ENCODE peak calls at places on chromosomes 4 and X, in six cellular contexts. Q is body of pancreas, D is HuH-7, K is fibroblast of lung, R is H7, U is AG04449. T is an unnamed sample.
A peak's percentile ranks its signal among the peaks of the same experiment; 100 is the strongest.

GRCh38 chr4:125303058-125303457 is 11.7 kb upstream of the FAT4 start:
- DNase-seq in Q (no peak), D (no peak), K (no peak), R (no peak), U (no peak), T (no peak)

GRCh38 chr4:175418511-175418910 is 393.6 kb downstream of the GPM6A start:
- DNase-seq in Q (no peak), D (no peak), K (no peak), R (no peak), U (no peak), T (no peak)

GRCh38 chr4:184362338-184362737 is 112.0 kb downstream of the IRF2 start:
- DNase-seq in Q (no peak), D (no peak), K (no peak), R (no peak), U (no peak), T (no peak)

GRCh38 chr4:168711197-168712120 is 214.6 kb downstream of the PALLD start:
- DNase-seq in Q (no peak), D (no peak), K (peak; percentile 57), R (no peak), U (no peak), T (no peak)

GRCh38 chrX:104370089-104370488 is 115.4 kb upstream of the ESX1 start:
- DNase-seq in Q (no peak), D (peak; percentile 10), K (no peak), R (peak; percentile 38), U (no peak), T (peak; percentile 56)

GRCh38 chr4:110268790-110269189 is 70.4 kb upstream of the ELOVL6 start:
- DNase-seq in Q (no peak), D (no peak), K (no peak), R (no peak), U (no peak), T (no peak)

GRCh38 chrX:45344597-45344996 is 143.9 kb upstream of the DIPK2B start:
- DNase-seq in Q (no peak), D (no peak), K (peak; percentile 75), R (no peak), U (peak; percentile 50), T (no peak)

GRCh38 chr4:128177376-128177959 is 110.1 kb downstream of the PGRMC2 start:
- DNase-seq in Q (no peak), D (no peak), K (no peak), R (no peak), U (no peak), T (no peak)

GRCh38 chrX:108019382-108019857 is 25.4 kb upstream of the VSIG1 start:
- DNase-seq in Q (no peak), D (no peak), K (no peak), R (no peak), U (no peak), T (no peak)

GRCh38 chr4:75605928-75606327 is 24.4 kb downstream of the CDKL2 start:
- DNase-seq in Q (no peak), D (no peak), K (no peak), R (no peak), U (no peak), T (no peak)

GRCh38 chr4:83631066-83631465 is 95.2 kb downstream of the GPAT3 start:
- DNase-seq in Q (no peak), D (no peak), K (peak; percentile 68), R (no peak), U (no peak), T (no peak)

GRCh38 chr4:146095091-146095690 is 80.3 kb upstream of the LSM6 start:
- DNase-seq in Q (peak; percentile 30), D (peak; percentile 18), K (peak; percentile 79), R (peak; percentile 25), U (no peak), T (peak; percentile 31)

GRCh38 chr4:86957214-86957613 is 22.4 kb downstream of the AFF1 start:
- DNase-seq in Q (no peak), D (no peak), K (peak; percentile 45), R (no peak), U (no peak), T (no peak)

GRCh38 chrX:2848806-2849420 is 20.2 kb downstream of the GYG2 start:
- DNase-seq in Q (no peak), D (peak; percentile 38), K (peak; percentile 32), R (no peak), U (peak; percentile 16), T (no peak)

GRCh38 chr4:100008048-100008447 is 58.0 kb upstream of the H2AZ1 start:
- DNase-seq in Q (no peak), D (no peak), K (peak; percentile 15), R (no peak), U (peak; percentile 62), T (no peak)

T was measured in HEK293T.